ENCODE peak calls at places on chromosomes 5 and 9, in seven cellular contexts. F is activated T-helper 1 cell treated with Interleukin-2 at 50 U/mL for 16 hours; N is HFFc6; I is stimulated activated CD8-positive, alpha-beta memory T cell treated with anti-CD3 and anti-CD28 coated beads, Interleukin-4, amount 100 ng/mL, for 1 hour; G is NCI-H510A treated with DMSO at 0.1 percent for 48 hours; M is COR-L47; D is PC-9. T is an unnamed sample.
A peak's percentile ranks its signal among the peaks of the same experiment; 100 is the strongest.

GRCh38 chr9:4750021-4750673 is 9.1 kb upstream of the AK3 start:
- DNase-seq in F (no peak), N (peak; percentile 56), I (no peak), G (no peak), M (peak; percentile 24), D (no peak), T (no peak)

GRCh38 chr5:37996918-37997317 is 157.1 kb upstream of the GDNF start:
- DNase-seq in F (no peak), N (no peak), I (no peak), G (no peak), M (no peak), D (no peak), T (no peak)

GRCh38 chr9:28866951-28867350 is 1293.7 kb upstream of the C9orf72 start:
- DNase-seq in F (no peak), N (no peak), I (no peak), G (no peak), M (no peak), D (no peak), T (no peak)

GRCh38 chr9:134564431-134565170 is 77.0 kb upstream of the COL5A1 start:
- DNase-seq in F (no peak), N (peak; percentile 48), I (no peak), G (no peak), M (no peak), D (peak; percentile 57), T (no peak)

GRCh38 chr5:177416334-177416733 is 7.0 kb upstream of the F12 start:
- DNase-seq in F (no peak), N (no peak), I (no peak), G (no peak), M (no peak), D (peak; percentile 60), T (no peak)

GRCh38 chr5:36730537-36731216 is 124.3 kb downstream of the SLC1A3 start:
- DNase-seq in F (no peak), N (no peak), I (no peak), G (peak; percentile 23), M (no peak), D (no peak), T (no peak)

GRCh38 chr5:112397690-112398089 is 21.4 kb downstream of the EPB41L4A start:
- DNase-seq in F (no peak), N (no peak), I (no peak), G (no peak), M (no peak), D (no peak), T (no peak)

GRCh38 chr5:41510176-41510831 is at the start of gene PLCXD3:
- DNase-seq in F (no peak), N (no peak), I (no peak), G (peak; percentile 10), M (peak; percentile 46), D (peak; percentile 51), T (no peak)

GRCh38 chr5:102583663-102584062 is 84.9 kb upstream of the SLCO6A1 start:
- DNase-seq in F (no peak), N (no peak), I (no peak), G (peak; percentile 57), M (peak; percentile 46), D (no peak), T (no peak)

GRCh38 chr9:2465921-2466460 is 155.6 kb upstream of the VLDLR start:
- DNase-seq in F (no peak), N (no peak), I (no peak), G (peak; percentile 91), M (no peak), D (peak; percentile 83), T (no peak)

GRCh38 chr5:175654807-175655206 is 3.1 kb upstream of the HRH2 start:
- DNase-seq in F (no peak), N (no peak), I (no peak), G (peak; percentile 48), M (no peak), D (peak; percentile 52), T (no peak)

GRCh38 chr5:56012281-56012963 is 17.7 kb upstream of the IL6ST start:
- DNase-seq in F (peak; percentile 10), N (peak; percentile 74), I (no peak), G (no peak), M (no peak), D (peak; percentile 56), T (no peak)

GRCh38 chr5:180798193-180798592 is 4.4 kb downstream of the MGAT1 start:
- DNase-seq in F (no peak), N (no peak), I (no peak), G (no peak), M (no peak), D (no peak), T (no peak)

GRCh38 chr9:124297553-124297905 is 39.8 kb downstream of the NEK6 start:
- DNase-seq in F (no peak), N (peak; percentile 90), I (no peak), G (no peak), M (no peak), D (peak; percentile 92), T (no peak)

GRCh38 chr5:145764325-145764724 is 70.8 kb downstream of the PRELID2 start:
- DNase-seq in F (no peak), N (no peak), I (no peak), G (no peak), M (no peak), D (no peak), T (no peak)

GRCh38 chr5:159240301-159240870 is 22.7 kb upstream of the UBLCP1 start:
- DNase-seq in F (no peak), N (peak; percentile 74), I (no peak), G (no peak), M (no peak), D (peak; percentile 92), T (no peak)

GRCh38 chr9:136997830-136998234 is 1.5 kb upstream of the CLIC3 start:
- DNase-seq in F (no peak), N (no peak), I (no peak), G (no peak), M (no peak), D (no peak), T (no peak)

GRCh38 chr9:3857673-3858072 is 331.9 kb upstream of the RFX3 start:
- DNase-seq in F (no peak), N (peak; percentile 68), I (no peak), G (no peak), M (no peak), D (no peak), T (no peak)

GRCh38 chr5:139378941-139379361 is 4.1 kb downstream of the SLC23A1 start:
- DNase-seq in F (no peak), N (no peak), I (no peak), G (no peak), M (no peak), D (no peak), T (no peak)

T was measured in CD4-positive, alpha-beta T cell.